ENCODE peak calls at places on chromosome 1, in seven cellular contexts. R is OCI-LY7, O is MM.1S, Y is GM23338, V is neural progenitor cell, S is PC-3, H is HCT116. L is an unnamed sample.
A peak's percentile ranks its signal among the peaks of the same experiment; 100 is the strongest.

GRCh38 chr1:227884370-227885134 is 63.2 kb downstream of the WNT9A start:
- DNase-seq in H (no peak), V (no peak), R (no peak), S (no peak), Y (no peak), O (no peak), L (no peak)

GRCh38 chr1:190475394-190476250 is 2.0 kb downstream of the BRINP3 start:
- DNase-seq in V (peak; percentile 41), R (no peak), S (no peak), H (no peak), Y (peak; percentile 37), O (no peak), L (no peak)

GRCh38 chr1:10738125-10738746 is 58.2 kb downstream of the CASZ1 start:
- DNase-seq in Y (peak; percentile 49), O (no peak), S (no peak), H (no peak), V (no peak), R (no peak), L (no peak)

GRCh38 chr1:234933475-234933874 is 195.2 kb downstream of the TOMM20 start:
- DNase-seq in O (peak; percentile 26), V (no peak), Y (no peak), S (peak; percentile 70), H (no peak), R (peak; percentile 31), L (peak; percentile 90)

GRCh38 chr1:59967141-59967697 is 40.6 kb upstream of the CYP2J2 start:
- DNase-seq in Y (no peak), O (no peak), V (peak; percentile 27), H (no peak), S (peak; percentile 33), R (no peak), L (peak; percentile 36)

GRCh38 chr1:32031578-32032286 is 18.1 kb downstream of the KHDRBS1 start:
- DNase-seq in O (no peak), R (no peak), H (no peak), V (no peak), Y (no peak), S (peak; percentile 75), L (peak; percentile 88)

GRCh38 chr1:88998716-88999115 is 6.3 kb upstream of the KYAT3 start:
- DNase-seq in S (peak; percentile 93), R (peak; percentile 76), O (peak; percentile 79), V (peak; percentile 71), Y (peak; percentile 85), H (peak; percentile 49), L (peak; percentile 70)

GRCh38 chr1:153265457-153265856 is 6.0 kb downstream of the LORICRIN start:
- DNase-seq in Y (no peak), H (no peak), O (no peak), S (no peak), V (no peak), R (no peak), L (no peak)

GRCh38 chr1:200305806-200306205 is 104.0 kb downstream of the ZNF281 start:
- DNase-seq in R (no peak), Y (no peak), H (no peak), V (no peak), S (no peak), O (no peak), L (no peak)
- H3K4me1 ChIP-seq in R (peaks cover 68% of the 10 kb centered on the region), Y (peaks cover 33% of the 10 kb centered on the region), H (peaks cover 5% of the 10 kb centered on the region), V (peaks cover 6% of the 10 kb centered on the region), S (peaks cover 8% of the 10 kb centered on the region), O (peaks cover 26% of the 10 kb centered on the region), L (peaks cover 9% of the 10 kb centered on the region)

GRCh38 chr1:7007902-7008301 is 222.6 kb downstream of the CAMTA1 start:
- DNase-seq in O (no peak), S (no peak), Y (no peak), H (no peak), V (no peak), R (no peak), L (no peak)

GRCh38 chr1:7010534-7011200 is 225.4 kb downstream of the CAMTA1 start:
- DNase-seq in R (no peak), H (no peak), Y (no peak), V (no peak), O (peak; percentile 14), S (no peak), L (no peak)

GRCh38 chr1:7008331-7008730 is 223.1 kb downstream of the CAMTA1 start:
- DNase-seq in Y (no peak), H (no peak), S (no peak), O (no peak), R (no peak), V (no peak), L (no peak)

GRCh38 chr1:7009741-7010525 is 224.7 kb downstream of the CAMTA1 start:
- DNase-seq in R (no peak), Y (no peak), V (no peak), O (no peak), H (no peak), S (no peak), L (no peak)

GRCh38 chr1:7008975-7009740 is 223.9 kb downstream of the CAMTA1 start:
- DNase-seq in R (no peak), O (no peak), Y (no peak), S (no peak), H (no peak), V (no peak), L (no peak)
- TF ChIP-seq EZH2phosphoT487 in R (no peak), O (no peak), Y (no peak), S (no peak), H (no peak), V (no peak), L (no peak)

GRCh38 chr1:1796466-1796865 is 18.2 kb upstream of the NADK start:
- DNase-seq in S (no peak), O (no peak), H (no peak), Y (peak; percentile 27), R (peak; percentile 43), V (no peak), L (no peak)
- H3K4me1 ChIP-seq in S (no peaks in the 10 kb centered on the region), O (peaks cover 20% of the 10 kb centered on the region), H (no peaks in the 10 kb centered on the region), Y (no peaks in the 10 kb centered on the region), R (peaks cover 13% of the 10 kb centered on the region), V (peaks cover 6% of the 10 kb centered on the region), L (no peaks in the 10 kb centered on the region)

GRCh38 chr1:6580119-6580587 is 359 bp downstream of the ZBTB48 start:
- DNase-seq in H (no peak), R (peak; percentile 56), S (no peak), V (no peak), O (no peak), Y (no peak), L (no peak)

GRCh38 chr1:6582370-6582769 is 2.6 kb downstream of the ZBTB48 start:
- DNase-seq in R (no peak), S (no peak), O (no peak), Y (no peak), V (no peak), H (no peak), L (no peak)

GRCh38 chr1:6579374-6580118 is at the start of gene ZBTB48:
- DNase-seq in V (peak; percentile 99), O (peak; percentile 99), Y (peak; percentile 99), H (peak; percentile 91), R (peak; percentile 98), S (peak; percentile 100), L (peak; percentile 100)

GRCh38 chr1:6580588-6581270 is 935 bp downstream of the ZBTB48 start:
- DNase-seq in O (no peak), V (peak; percentile 18), R (peak; percentile 32), Y (peak; percentile 54), H (no peak), S (peak; percentile 40), L (peak; percentile 62)

GRCh38 chr1:6581561-6582305 is 1.9 kb downstream of the ZBTB48 start:
- DNase-seq in V (no peak), O (no peak), R (peak; percentile 39), H (no peak), S (peak; percentile 63), Y (no peak), L (no peak)
- TF ChIP-seq EZH2phosphoT487 in V (no peak), O (no peak), R (no peak), H (no peak), S (no peak), Y (no peak), L (no peak)

DNA sequence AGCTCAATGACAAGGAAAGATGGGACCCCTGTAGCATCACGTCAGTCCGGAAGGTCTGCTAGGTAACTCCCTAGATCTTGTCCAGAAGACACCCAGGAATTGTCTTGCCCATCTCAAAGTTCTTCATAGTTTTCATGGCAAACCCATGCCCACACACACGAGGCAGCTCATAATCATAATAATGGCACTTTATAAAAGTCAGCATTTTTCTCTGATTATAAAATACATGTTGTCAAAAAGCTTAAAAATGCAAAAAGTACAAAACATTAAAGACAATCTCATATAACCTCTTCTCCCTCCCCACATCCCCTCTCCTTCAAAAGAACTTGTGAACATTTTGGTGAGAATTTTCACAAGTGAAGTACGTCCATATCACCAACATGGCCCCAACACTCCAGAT is 30.8 kb downstream of the EPHX1 start:
- DNase-seq in S (no peak), O (no peak), Y (no peak), R (no peak), V (no peak), H (no peak), L (no peak)
- H3K4me1 ChIP-seq in S (no peaks in the 10 kb centered on the region), O (no peaks in the 10 kb centered on the region), Y (peaks cover 8% of the 10 kb centered on the region), R (peaks cover 2% of the 10 kb centered on the region), V (no peaks in the 10 kb centered on the region), H (peaks cover 3% of the 10 kb centered on the region), L (no peaks in the 10 kb centered on the region)

GRCh38 chr1:177744906-177745305 is 225.0 kb downstream of the SEC16B start:
- DNase-seq in V (no peak), O (no peak), S (no peak), Y (no peak), H (no peak), R (no peak), L (no peak)
- TF ChIP-seq EZH2phosphoT487 in V (no peak), O (no peak), S (no peak), Y (no peak), H (no peak), R (no peak), L (no peak)

GRCh38 chr1:48831579-48831978 is 54.9 kb upstream of the BEND5 start:
- DNase-seq in S (no peak), Y (no peak), V (no peak), O (no peak), H (no peak), R (no peak), L (no peak)
- H3K4me1 ChIP-seq in S (no peaks in the 10 kb centered on the region), Y (no peaks in the 10 kb centered on the region), V (no peaks in the 10 kb centered on the region), O (no peaks in the 10 kb centered on the region), H (no peaks in the 10 kb centered on the region), R (no peaks in the 10 kb centered on the region), L (no peaks in the 10 kb centered on the region)

GRCh38 chr1:228904222-228904621 is 168.9 kb downstream of the RHOU start:
- DNase-seq in H (no peak), R (no peak), Y (no peak), O (no peak), V (no peak), S (no peak), L (no peak)

GRCh38 chr1:228900993-228901392 is 165.7 kb downstream of the RHOU start:
- DNase-seq in V (no peak), H (no peak), Y (no peak), R (no peak), S (no peak), O (no peak), L (no peak)

GRCh38 chr1:228903573-228904122 is 168.4 kb downstream of the RHOU start:
- DNase-seq in V (no peak), H (no peak), S (no peak), R (no peak), O (no peak), Y (no peak), L (peak; percentile 20)

GRCh38 chr1:228901936-228902681 is 166.8 kb downstream of the RHOU start:
- DNase-seq in S (no peak), V (no peak), H (no peak), O (no peak), Y (no peak), R (no peak), L (no peak)

GRCh38 chr1:228902781-228903572 is 167.7 kb downstream of the RHOU start:
- DNase-seq in Y (no peak), S (peak; percentile 99), R (no peak), O (no peak), V (no peak), H (peak; percentile 52), L (peak; percentile 98)
- TF ChIP-seq EZH2phosphoT487 in Y (no peak), S (no peak), R (no peak), O (no peak), V (no peak), H (no peak), L (no peak)